ENCODE peak calls at places on chromosomes 2 and 18, in four cellular contexts. Y is bronchial epithelial cell, S is C1 segment of cervical spinal cord, P is left kidney. J is an unnamed sample.

GRCh38 chr2:78465707-78466106 is 559.8 kb upstream of the REG3G start:
- DNase-seq in Y (no peak), S (no peak), P (no peak), J (no peak)

GRCh38 chr2:148645925-148646559 is 1.5 kb downstream of the EPC2 start:
- DNase-seq in S (no peak), P (peak; percentile 78), Y (peak; percentile 90), J (peak; percentile 84)

GRCh38 chr18:3579701-3580100 is 129.7 kb downstream of the TGIF1 start:
- DNase-seq in P (peak; percentile 77), S (no peak), Y (peak; percentile 82), J (peak; percentile 65)

GRCh38 chr2:37625156-37625555 is 46.3 kb downstream of the CDC42EP3 start:
- DNase-seq in S (no peak), P (no peak), Y (peak; percentile 96), J (peak; percentile 33)

GRCh38 chr2:205637779-205638503 is 44.4 kb upstream of the NRP2 start:
- DNase-seq in S (no peak), P (no peak), Y (peak; percentile 66), J (no peak)

GRCh38 chr18:46570134-46570533 is 86.9 kb downstream of the LOXHD1 start:
- DNase-seq in P (no peak), Y (no peak), S (no peak), J (no peak)

GRCh38 chr18:13387856-13388548 is 169.4 kb downstream of the LDLRAD4 start:
- DNase-seq in P (no peak), Y (no peak), S (no peak), J (no peak)

GRCh38 chr2:144350151-144350802 is 169.6 kb downstream of the ZEB2 start:
- DNase-seq in Y (no peak), P (peak; percentile 53), S (no peak), J (no peak)

GRCh38 chr2:218228366-218229092 is 11.5 kb downstream of the ARPC2 start:
- DNase-seq in S (no peak), P (no peak), Y (peak; percentile 86), J (no peak)

GRCh38 chr18:34494359-34494696 is 215.8 kb upstream of the DTNA start:
- DNase-seq in Y (no peak), P (no peak), S (no peak), J (no peak)

GRCh38 chr2:95034221-95034620 is 8.7 kb downstream of the MAL start:
- DNase-seq in Y (no peak), P (no peak), S (no peak), J (peak; percentile 58)

GRCh38 chr18:31066267-31066666 is 23.7 kb upstream of the DSC3 start:
- DNase-seq in P (no peak), S (no peak), Y (no peak), J (no peak)

GRCh38 chr2:162258686-162259085 is 15.4 kb upstream of the FAP start:
- DNase-seq in S (no peak), Y (no peak), P (no peak), J (no peak)

GRCh38 chr2:105426626-105427292 is 27.9 kb upstream of the FHL2 start:
- DNase-seq in S (no peak), Y (no peak), P (no peak), J (no peak)

GRCh38 chr2:168884990-168885389 is 5.2 kb downstream of the SPC25 start:
- DNase-seq in S (no peak), Y (peak; percentile 82), P (no peak), J (no peak)

GRCh38 chr2:122595065-122595464 is 839.6 kb downstream of the TSN start:
- DNase-seq in P (no peak), Y (no peak), S (no peak), J (no peak)

GRCh38 chr2:75098856-75099255 is 100.5 kb downstream of the TACR1 start:
- DNase-seq in P (peak; percentile 53), S (no peak), Y (peak; percentile 29), J (peak; percentile 35)

GRCh38 chr2:232232915-232233314 is 145.6 kb upstream of the ALPP start:
- DNase-seq in Y (no peak), S (no peak), P (no peak), J (no peak)

GRCh38 chr18:63161728-63162195 is 157.8 kb downstream of the BCL2 start:
- DNase-seq in S (no peak), Y (peak; percentile 96), P (peak; percentile 53), J (peak; percentile 64)

GRCh38 chr2:231640646-231641111 is 48.0 kb downstream of the TEX44 start:
- DNase-seq in S (no peak), P (peak; percentile 55), Y (no peak), J (no peak)

GRCh38 chr2:159285929-159286708 is at the start of gene WDSUB1:
- DNase-seq in Y (peak; percentile 25), P (peak; percentile 93), S (peak; percentile 49), J (peak; percentile 68)

GRCh38 chr2:121699421-121700328 is 37.0 kb downstream of the NIFK start:
- DNase-seq in Y (peak; percentile 96), S (no peak), P (peak; percentile 33), J (peak; percentile 85)

GRCh38 chr18:903703-904102 is 968 bp upstream of the ADCYAP1 start:
- DNase-seq in P (peak; percentile 92), S (no peak), Y (peak; percentile 16), J (peak; percentile 55)

GRCh38 chr18:73638709-73639108 is 508.9 kb downstream of the FBXO15 start:
- DNase-seq in Y (peak; percentile 37), S (no peak), P (no peak), J (peak; percentile 3)

GRCh38 chr2:52964916-52965530 is 802.6 kb upstream of the CHAC2 start:
- DNase-seq in P (peak; percentile 38), Y (no peak), S (no peak), J (no peak)

GRCh38 chr2:11495844-11496271 is 29.9 kb upstream of the E2F6 start:
- DNase-seq in P (peak; percentile 47), S (no peak), Y (no peak), J (no peak)

GRCh38 chr18:51064256-51064655 is 34.2 kb downstream of the SMAD4 start:
- DNase-seq in S (no peak), P (no peak), Y (no peak), J (no peak)

GRCh38 chr2:240431663-240432424 is 3.6 kb upstream of the GPC1 start:
- DNase-seq in Y (no peak), P (no peak), S (no peak), J (no peak)

GRCh38 chr2:223601932-223602676 is at the start of gene SCG2:
- DNase-seq in S (no peak), Y (peak; percentile 63), P (peak; percentile 95), J (peak; percentile 72)